ENCODE peak calls at places on chromosomes 7 and 10, in nine cellular contexts. E is hippocampal formation, R is left ventricle myocardium inferior, H is AG09319, V is fibroblast of pulmonary artery, L is NCI-H526, T is immature natural killer cell, Y is occipital lobe, B is adipocyte. Q is an unnamed sample.

GRCh38 chr10:4201866-4202825 is 417.1 kb upstream of the KLF6 start:
- DNase-seq in E (no peak), R (no peak), H (no peak), V (no peak), L (no peak), T (no peak), Y (no peak), B (no peak), Q (no peak)

GRCh38 chr10:47033541-47034270 is 122.5 kb downstream of the PTPN20 start:
- DNase-seq in E (no peak), R (no peak), H (no peak), V (no peak), L (no peak), T (no peak), Y (no peak), B (no peak), Q (no peak)

GRCh38 chr7:132492841-132493445 is 83.3 kb downstream of the PLXNA4 start:
- DNase-seq in E (no peak), R (no peak), H (no peak), V (no peak), L (no peak), T (no peak), Y (no peak), B (no peak), Q (no peak)

GRCh38 chr10:118101501-118101900 is 54.8 kb upstream of the RAB11FIP2 start:
- DNase-seq in E (no peak), R (no peak), H (peak), V (no peak), L (no peak), T (no peak), Y (no peak), B (peak), Q (no peak)

GRCh38 chr7:69610675-69611037 is 12.4 kb downstream of the AUTS2 start:
- DNase-seq in E (no peak), R (no peak), H (no peak), V (no peak), L (no peak), T (no peak), Y (no peak), B (no peak), Q (no peak)

GRCh38 chr7:106620681-106621080 is 40.3 kb downstream of the CCDC71L start:
- DNase-seq in E (no peak), R (no peak), H (no peak), V (peak), L (no peak), T (no peak), Y (no peak), B (peak), Q (no peak)

GRCh38 chr10:96648297-96648696 is 61.5 kb upstream of the TM9SF3 start:
- DNase-seq in E (no peak), R (no peak), H (no peak), V (no peak), L (no peak), T (no peak), Y (no peak), B (no peak), Q (no peak)

GRCh38 chr7:123641901-123642300 is 13.8 kb upstream of the LMOD2 start:
- DNase-seq in E (no peak), R (no peak), H (no peak), V (no peak), L (no peak), T (no peak), Y (no peak), B (no peak), Q (no peak)

GRCh38 chr10:44153901-44154670 is 230.8 kb downstream of the CXCL12 start:
- DNase-seq in E (no peak), R (no peak), H (peak), V (no peak), L (no peak), T (no peak), Y (no peak), B (no peak), Q (no peak)